ENCODE peak calls at places on chromosome 9, in six cellular contexts. Z is ovary, K is OCI-LY7, X is left ventricle myocardium inferior, E is hepatocyte, L is body of pancreas. V is an unnamed sample.
A peak's percentile ranks its signal among the peaks of the same experiment; 100 is the strongest.

GRCh38 chr9:91978739-91979414 is 28.8 kb upstream of the ROR2 start:
- DNase-seq in E (peak; percentile 43), Z (no peak), L (no peak), X (no peak), K (peak; percentile 21), V (no peak)

GRCh38 chr9:113220467-113221002 is 542 bp downstream of the FKBP15 start:
- DNase-seq in L (no peak), K (peak; percentile 25), X (no peak), E (no peak), Z (no peak), V (no peak)

GRCh38 chr9:78300209-78300608 is 3.3 kb downstream of the PSAT1 start:
- DNase-seq in Z (no peak), E (no peak), K (no peak), L (no peak), X (no peak), V (no peak)

GRCh38 chr9:97703437-97704326 is 6.5 kb upstream of the XPA start:
- DNase-seq in Z (no peak), E (peak; percentile 74), K (no peak), X (no peak), L (peak; percentile 50), V (no peak)

GRCh38 chr9:69674112-69674511 is 1.9 kb upstream of the APBA1 start:
- DNase-seq in K (no peak), E (no peak), X (no peak), L (no peak), Z (no peak), V (no peak)

GRCh38 chr9:37988041-37988440 is 81.0 kb downstream of the SHB start:
- DNase-seq in E (no peak), K (no peak), X (no peak), L (peak; percentile 89), Z (no peak), V (no peak)

GRCh38 chr9:84966876-84967830 is 297.6 kb downstream of the NTRK2 start:
- DNase-seq in L (no peak), X (no peak), E (no peak), Z (no peak), K (no peak), V (no peak)

GRCh38 chr9:100011062-100011681 is 87.6 kb downstream of the ERP44 start:
- DNase-seq in E (peak; percentile 47), K (peak; percentile 61), L (no peak), Z (no peak), X (no peak), V (no peak)

GRCh38 chr9:36008774-36009300 is 27.9 kb upstream of the RECK start:
- DNase-seq in L (peak; percentile 68), K (peak; percentile 77), Z (peak; percentile 31), E (peak; percentile 75), X (peak; percentile 25), V (no peak)

GRCh38 chr9:89418882-89419641 is 78.9 kb downstream of the SEMA4D start:
- DNase-seq in E (no peak), X (no peak), K (peak; percentile 78), Z (no peak), L (no peak), V (no peak)

GRCh38 chr9:110875275-110875674 is 163.0 kb downstream of the LPAR1 start:
- DNase-seq in Z (no peak), K (no peak), E (no peak), L (peak; percentile 14), X (peak; percentile 32), V (peak; percentile 33)

GRCh38 chr9:133048595-133048994 is 13.2 kb upstream of the CEL start:
- DNase-seq in X (no peak), E (peak; percentile 35), Z (no peak), L (peak; percentile 95), K (peak; percentile 42), V (no peak)

GRCh38 chr9:107007361-107007760 is 144.4 kb downstream of the ZNF462 start:
- DNase-seq in X (no peak), E (no peak), Z (no peak), L (no peak), K (no peak), V (no peak)

GRCh38 chr9:135551031-135551430 is 5.1 kb downstream of the OBP2A start:
- DNase-seq in Z (no peak), K (no peak), L (no peak), X (no peak), E (no peak), V (no peak)

GRCh38 chr9:110687497-110687896 is 18.9 kb downstream of the MUSK start:
- DNase-seq in E (no peak), K (no peak), Z (no peak), X (no peak), L (no peak), V (no peak)

GRCh38 chr9:10613413-10613812 is 611 bp upstream of the PTPRD start:
- DNase-seq in L (no peak), K (no peak), X (no peak), Z (no peak), E (peak; percentile 8), V (no peak)

GRCh38 chr9:132507670-132508469 is 74.5 kb upstream of the BARHL1 start:
- DNase-seq in K (peak; percentile 77), Z (peak; percentile 70), X (peak; percentile 50), E (peak; percentile 84), L (peak; percentile 68), V (peak; percentile 50)

GRCh38 chr9:93667006-93667405 is 90.6 kb downstream of the PHF2 start:
- DNase-seq in L (peak; percentile 9), X (peak; percentile 11), K (no peak), Z (peak; percentile 19), E (no peak), V (no peak)

GRCh38 chr9:105127863-105128220 is 116.6 kb upstream of the SLC44A1 start:
- DNase-seq in Z (no peak), K (peak; percentile 59), X (no peak), E (no peak), L (no peak), V (no peak)

GRCh38 chr9:128099932-128100491 is 27.5 kb downstream of the PTGES2 start:
- DNase-seq in Z (no peak), X (no peak), L (no peak), K (no peak), E (peak; percentile 11), V (no peak)

GRCh38 chr9:29514862-29515261 is 1941.6 kb upstream of the C9orf72 start:
- DNase-seq in L (no peak), K (no peak), Z (no peak), E (no peak), X (no peak), V (no peak)

GRCh38 chr9:70085241-70085640 is 41.6 kb downstream of the MAMDC2 start:
- DNase-seq in E (peak; percentile 45), K (no peak), Z (no peak), X (no peak), L (no peak), V (no peak)

GRCh38 chr9:504921-505821 is 290.5 kb downstream of the DOCK8 start:
- DNase-seq in K (peak; percentile 32), L (peak; percentile 24), E (peak; percentile 55), Z (peak; percentile 38), X (peak; percentile 29), V (no peak)

GRCh38 chr9:34554211-34555001 is 31.6 kb upstream of the ENHO start:
- DNase-seq in L (no peak), K (no peak), Z (no peak), X (no peak), E (no peak), V (no peak)

GRCh38 chr9:127020036-127020435 is 102.4 kb downstream of the ANGPTL2 start:
- DNase-seq in L (no peak), K (no peak), Z (no peak), X (no peak), E (no peak), V (no peak)

GRCh38 chr9:127022913-127023665 is 99.3 kb downstream of the ANGPTL2 start:
- DNase-seq in K (no peak), E (no peak), L (peak; percentile 19), X (no peak), Z (peak; percentile 68), V (no peak)

GRCh38 chr9:127018935-127019334 is 103.5 kb downstream of the ANGPTL2 start:
- DNase-seq in K (no peak), E (no peak), Z (no peak), X (no peak), L (no peak), V (no peak)

GRCh38 chr9:127020526-127021078 is 101.8 kb downstream of the ANGPTL2 start:
- DNase-seq in E (no peak), Z (no peak), K (no peak), X (no peak), L (no peak), V (no peak)

GRCh38 chr9:127021664-127022337 is 100.6 kb downstream of the ANGPTL2 start:
- DNase-seq in K (no peak), L (peak; percentile 67), Z (peak; percentile 92), X (peak; percentile 89), E (peak; percentile 79), V (peak; percentile 57)
- H3K27ac ChIP-seq in K (no peak overlapping the region), L (peak overlapping the region; percentile 35), Z (peak overlapping the region; percentile 1), X (peak overlapping the region; percentile 86), E (peak overlapping the region; percentile 64), V (peak overlapping the region; percentile 31)

DNA sequence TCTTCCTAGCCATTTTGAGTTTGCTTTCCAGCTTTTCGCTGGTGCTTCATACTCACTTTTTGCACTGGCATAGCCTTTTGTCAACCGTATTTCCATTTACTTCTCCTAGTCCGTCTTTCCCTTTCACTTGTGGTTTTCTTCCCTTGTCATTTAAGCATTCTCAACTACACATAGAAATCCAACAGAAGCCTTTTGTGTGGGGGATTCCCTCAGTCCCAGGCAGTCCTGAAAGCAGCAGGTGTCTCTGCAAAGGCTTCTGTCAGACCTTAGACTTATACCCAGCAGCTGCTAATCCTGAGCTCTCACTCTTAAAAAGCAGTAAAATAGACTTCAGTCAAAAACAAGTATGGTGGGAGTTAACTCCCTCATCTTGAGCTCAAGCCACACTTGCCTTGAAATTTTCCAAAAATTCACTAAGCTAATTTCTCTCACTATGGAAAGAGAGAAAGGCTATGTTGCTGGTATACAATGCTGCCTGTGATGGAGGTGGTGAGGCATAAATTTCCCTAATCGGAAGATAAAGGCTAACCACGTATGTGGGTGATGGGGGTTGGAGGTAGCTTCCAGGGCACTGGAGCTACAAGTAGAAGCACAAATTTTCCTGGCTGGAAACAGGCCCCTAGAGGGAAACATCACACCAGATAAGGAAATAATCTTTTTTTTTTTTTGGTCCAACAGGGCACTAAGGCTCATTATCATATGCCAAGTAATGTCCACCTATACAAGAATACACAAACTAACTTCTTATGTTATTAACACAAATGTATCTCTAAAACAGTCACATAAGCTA is 34.8 kb upstream of the IFNK start:
- DNase-seq in K (no peak), Z (no peak), L (no peak), E (no peak), X (no peak), V (no peak)
- TF ChIP-seq CTCF in K (no peak), Z (no peak), L (no peak), E (no peak), X (no peak), V (no peak)

GRCh38 chr9:129235931-129236331 is 57.9 kb upstream of the IER5L start:
- DNase-seq in E (no peak), K (peak; percentile 95), X (no peak), Z (peak; percentile 23), L (no peak), V (no peak)
- H3K4me3 ChIP-seq in E (no peak overlapping the region), K (peak overlapping the region; percentile 56), X (no peak overlapping the region), Z (no peak overlapping the region), L (no peak overlapping the region), V (no peak overlapping the region)

DNA sequence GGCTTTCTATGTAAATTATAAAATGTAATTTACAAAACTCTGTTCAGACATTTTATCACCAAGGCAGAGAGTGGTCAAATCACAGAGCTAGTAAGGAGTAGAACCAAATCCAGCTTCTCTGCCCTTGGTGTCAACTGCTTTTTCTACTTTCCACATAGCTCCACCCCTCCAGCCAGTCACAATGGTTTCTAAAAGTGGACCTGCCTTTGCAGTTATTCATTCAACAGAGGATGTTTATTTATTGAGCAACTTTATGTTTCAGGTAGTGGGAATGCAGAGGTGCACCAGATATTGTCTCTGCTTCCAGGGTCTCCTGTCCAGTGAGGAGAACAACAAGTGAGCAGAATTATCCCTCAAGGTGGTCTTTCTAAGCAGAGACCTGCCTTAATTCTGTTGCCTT is 17.4 kb upstream of the PDCD1LG2 start:
- DNase-seq in K (no peak), Z (no peak), X (no peak), L (no peak), E (no peak), V (no peak)
- H3K27ac ChIP-seq in K (no peak overlapping the region), Z (no peak overlapping the region), X (no peak overlapping the region), L (no peak overlapping the region), E (no peak overlapping the region), V (no peak overlapping the region)

V was measured in lung.